ENCODE peak calls at places on chromosomes 12 and 14, in nine cellular contexts. B is endothelial cell, F is fibroblast of mammary gland, K is lung, N is heart left ventricle, I is Calu3, E is heart right ventricle, Z is neural progenitor cell, R is IMR-90. S is an unnamed sample.

GRCh38 chr14:31271648-31272047 is 64.1 kb upstream of the HECTD1 start:
- DNase-seq in K (no peak), E (no peak), I (no peak), R (no peak), F (no peak), Z (no peak), B (no peak), N (no peak), S (no peak)

GRCh38 chr12:124233846-124234620 is 60.9 kb upstream of the RFLNA start:
- DNase-seq in E (no peak), K (no peak), B (no peak), N (no peak), F (no peak), R (no peak), Z (no peak), I (no peak), S (no peak)

GRCh38 chr12:103799504-103800251 is 41.4 kb downstream of the NT5DC3 start:
- DNase-seq in B (no peak), K (no peak), N (no peak), E (no peak), F (peak; percentile 62), I (peak; percentile 62), Z (no peak), R (peak; percentile 68), S (no peak)

GRCh38 chr12:68042212-68042699 is 53.0 kb downstream of the IFNG-AS1 start:
- DNase-seq in Z (no peak), K (no peak), F (peak; percentile 5), R (peak; percentile 3), E (no peak), I (no peak), N (no peak), B (no peak), S (no peak)

GRCh38 chr12:121283388-121283787 is 13.1 kb downstream of the CAMKK2 start:
- DNase-seq in B (no peak), F (no peak), N (no peak), E (no peak), I (no peak), K (no peak), Z (no peak), R (no peak), S (no peak)

GRCh38 chr12:29783773-29784666 is at the start of gene TMTC1:
- DNase-seq in E (peak; percentile 92), K (peak; percentile 41), F (peak; percentile 58), R (peak; percentile 50), N (peak; percentile 89), B (peak; percentile 76), I (peak; percentile 44), Z (peak; percentile 92), S (peak; percentile 92)

GRCh38 chr14:69812725-69813124 is 15.7 kb upstream of the SLC10A1 start:
- DNase-seq in B (no peak), E (no peak), N (no peak), I (no peak), R (no peak), F (no peak), K (no peak), Z (peak; percentile 27), S (no peak)

GRCh38 chr12:104414581-104415305 is 42.0 kb upstream of the CHST11 start:
- DNase-seq in R (no peak), Z (peak; percentile 21), B (no peak), E (no peak), N (no peak), K (no peak), I (no peak), F (no peak), S (no peak)

GRCh38 chr14:68627868-68628604 is 164.8 kb downstream of the ZFP36L1 start:
- DNase-seq in N (peak; percentile 70), K (no peak), I (peak; percentile 88), B (peak; percentile 32), R (no peak), F (no peak), Z (peak; percentile 88), E (peak; percentile 71), S (peak; percentile 66)

GRCh38 chr12:109053382-109054123 is 1.2 kb downstream of the USP30 start:
- DNase-seq in K (no peak), N (no peak), B (no peak), R (no peak), E (no peak), I (no peak), F (peak; percentile 5), Z (peak; percentile 23), S (no peak)

GRCh38 chr14:68291820-68292219 is 472.2 kb downstream of the RAD51B start:
- DNase-seq in I (no peak), E (no peak), R (no peak), F (no peak), Z (no peak), B (no peak), K (no peak), N (no peak), S (peak; percentile 53)

GRCh38 chr14:91906374-91906773 is 39.0 kb upstream of the TC2N start:
- DNase-seq in B (no peak), F (no peak), I (no peak), N (no peak), E (no peak), Z (no peak), R (no peak), K (no peak), S (no peak)
- TF ChIP-seq CTCF in B (no peak), F (no peak), I (no peak), N (no peak), E (no peak), Z (no peak), R (no peak), K (no peak), S (no peak)

GRCh38 chr14:94540031-94540794 is 21.0 kb upstream of the SERPINA4 start:
- DNase-seq in B (peak; percentile 22), Z (peak; percentile 19), R (peak; percentile 9), E (no peak), K (no peak), N (no peak), I (no peak), F (peak; percentile 25), S (no peak)

GRCh38 chr14:94538070-94538740 is 23.0 kb upstream of the SERPINA4 start:
- DNase-seq in F (no peak), N (no peak), E (no peak), K (no peak), R (no peak), B (no peak), Z (no peak), I (no peak), S (no peak)

GRCh38 chr14:94532462-94532861 is 23.2 kb upstream of the SERPINA12 start:
- DNase-seq in E (no peak), R (no peak), B (no peak), I (no peak), K (no peak), Z (no peak), F (peak; percentile 52), N (no peak), S (no peak)

GRCh38 chr14:94539181-94539580 is 22.1 kb upstream of the SERPINA4 start:
- DNase-seq in Z (no peak), F (no peak), R (no peak), N (no peak), K (no peak), I (no peak), E (no peak), B (no peak), S (no peak)

GRCh38 chr14:94536836-94537235 is 24.4 kb upstream of the SERPINA4 start:
- DNase-seq in R (no peak), E (no peak), K (no peak), Z (no peak), F (peak; percentile 20), N (no peak), I (no peak), B (no peak), S (no peak)
- TF ChIP-seq CTCF in R (no peak), E (no peak), K (no peak), Z (no peak), F (peak; percentile 15), N (no peak), I (no peak), B (no peak), S (no peak)

DNA sequence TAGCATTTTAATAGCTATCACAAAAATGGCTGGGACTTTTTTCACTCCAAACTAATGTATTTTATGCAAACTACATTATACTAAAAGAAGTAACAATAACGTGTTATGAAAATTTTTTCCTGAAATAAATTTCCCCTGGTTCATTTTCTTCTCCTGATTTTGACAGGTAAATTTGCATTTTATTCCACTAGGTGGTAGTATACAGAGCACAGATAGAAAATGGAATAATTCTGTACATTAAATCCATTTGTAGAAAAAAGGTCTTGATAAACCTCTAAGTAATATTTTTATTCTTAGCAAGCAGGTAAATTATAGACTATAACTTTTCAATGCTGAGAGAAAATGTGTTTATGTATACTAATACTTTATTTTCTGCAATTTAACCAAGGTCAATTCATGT is 96.5 kb downstream of the BCAT1 start:
- DNase-seq in B (no peak), I (no peak), K (no peak), F (no peak), N (no peak), R (no peak), Z (no peak), E (no peak), S (no peak)
- TF ChIP-seq CTCF in B (peak; percentile 72), I (peak; percentile 18), K (no peak), F (peak; percentile 39), N (no peak), R (peak; percentile 30), Z (peak; percentile 56), E (peak; percentile 24), S (peak; percentile 38)

DNA sequence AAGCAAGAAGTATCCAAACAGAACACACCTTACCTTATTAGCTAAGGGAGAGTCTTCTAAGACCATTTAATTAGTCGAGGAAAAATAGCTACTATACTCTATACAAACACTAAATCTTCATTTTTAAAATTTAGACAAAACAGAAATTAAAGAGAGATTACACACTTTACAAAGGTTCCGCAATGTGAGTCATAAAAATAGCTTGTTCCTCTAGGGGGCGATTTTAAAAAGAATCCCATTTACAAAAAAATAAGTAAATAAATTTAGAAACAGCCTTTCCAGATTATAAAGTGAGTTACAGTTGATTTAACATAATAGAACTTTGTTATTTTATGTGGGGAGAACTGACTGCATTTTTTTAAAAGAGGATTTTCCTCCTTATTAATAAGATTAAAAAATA is 201.6 kb downstream of the PAX9 start:
- DNase-seq in B (no peak), I (no peak), K (no peak), R (no peak), Z (no peak), E (no peak), F (no peak), N (no peak), S (no peak)
- TF ChIP-seq CTCF in B (peak; percentile 37), I (no peak), K (no peak), R (peak; percentile 23), Z (peak; percentile 35), E (no peak), F (peak; percentile 11), N (no peak), S (peak; percentile 29)

GRCh38 chr14:33512201-33512600 is 438.7 kb downstream of the EGLN3 start:
- DNase-seq in E (no peak), Z (no peak), I (no peak), R (no peak), K (no peak), B (no peak), F (peak; percentile 78), N (no peak), S (no peak)
- TF ChIP-seq CTCF in E (no peak), Z (no peak), I (no peak), R (no peak), K (no peak), B (no peak), F (no peak), N (no peak), S (no peak)

DNA sequence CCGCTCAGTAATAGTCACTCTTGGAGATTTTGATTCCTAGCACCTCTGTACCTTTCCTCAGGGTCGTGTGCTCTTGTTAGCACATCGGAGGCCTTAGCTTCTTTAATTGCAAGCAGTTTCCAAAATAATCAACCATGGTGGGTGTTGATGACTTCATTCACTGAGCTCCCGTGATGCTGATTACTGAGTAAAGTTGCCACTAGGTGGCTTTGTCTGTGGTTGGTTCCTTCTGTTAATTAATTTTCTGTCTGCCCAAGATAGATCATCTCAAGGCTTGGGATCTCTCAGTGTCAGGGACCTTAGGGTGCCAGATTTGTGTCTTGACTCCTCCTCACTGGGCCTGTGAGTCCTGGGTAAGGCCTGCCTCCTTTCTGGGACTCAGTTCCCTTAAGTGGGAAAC is 54.3 kb downstream of the PTPN11 start:
- DNase-seq in I (peak; percentile 7), B (no peak), K (no peak), E (no peak), F (no peak), N (no peak), R (no peak), Z (peak; percentile 23), S (no peak)
- TF ChIP-seq CTCF in I (no peak), B (peak; percentile 46), K (no peak), E (no peak), F (peak; percentile 19), N (no peak), R (no peak), Z (peak; percentile 47), S (no peak)

S was measured in nephron progenitor cell.